ENCODE peak calls at places on chromosomes 7 and 10, in ten cellular contexts. U is tibial artery, N is IMR-90, A is sigmoid colon, E is mammary epithelial cell, J is fibroblast of lung, Q is A549, H is prostate gland, L is BE2C, M is suprapubic skin. T is an unnamed sample. For H3K9me3, the result is how much of the 10 kb centered on the place peaks cover.

GRCh38 chr7:80681272-80681885 is 42.9 kb downstream of the CD36 start:
- DNase-seq in U (no peak), N (peak), A (no peak), E (peak), J (peak), Q (peak), H (no peak), L (peak), M (no peak), T (no peak)

GRCh38 chr10:96416643-96417042 is 57.8 kb upstream of the OPALIN start:
- DNase-seq in U (no peak), N (no peak), A (peak), E (peak), J (peak), Q (no peak), H (peak), L (no peak), M (no peak), T (no peak)

GRCh38 chr10:113073549-113074189 is 123.6 kb downstream of the TCF7L2 start:
- DNase-seq in U (peak), N (peak), A (peak), E (no peak), J (peak), Q (peak), H (no peak), L (peak), M (peak), T (peak)

GRCh38 chr10:97134202-97134601 is 51.6 kb downstream of the SLIT1 start:
- DNase-seq in U (no peak), N (no peak), A (no peak), E (no peak), J (no peak), Q (no peak), H (no peak), L (no peak), M (no peak), T (no peak)

GRCh38 chr10:60433684-60434083 is 44.0 kb upstream of the ANK3 start:
- DNase-seq in U (no peak), N (peak), A (no peak), E (no peak), J (peak), Q (no peak), H (no peak), L (no peak), M (no peak), T (no peak)

GRCh38 chr10:3452683-3453388 is 280.3 kb upstream of the PITRM1 start:
- DNase-seq in U (no peak), N (peak), A (no peak), E (peak), J (peak), Q (no peak), H (no peak), L (no peak), M (no peak), T (no peak)

GRCh38 chr10:106078796-106079576 is 1085.5 kb downstream of the SORCS1 start:
- DNase-seq in U (no peak), N (no peak), A (no peak), E (peak), J (peak), Q (no peak), H (no peak), L (no peak), M (no peak), T (no peak)

GRCh38 chr10:100968037-100968736 is 1.1 kb upstream of the SEMA4G start:
- DNase-seq in U (no peak), N (no peak), A (no peak), E (no peak), J (no peak), Q (no peak), H (no peak), L (no peak), M (no peak), T (no peak)

GRCh38 chr7:130421685-130422084 is 19.1 kb downstream of the CEP41 start:
- DNase-seq in U (no peak), N (peak), A (no peak), E (peak), J (peak), Q (no peak), H (no peak), L (peak), M (no peak), T (peak)

GRCh38 chr10:3876563-3876962 is 91.6 kb upstream of the KLF6 start:
- DNase-seq in U (no peak), N (no peak), A (no peak), E (no peak), J (peak), Q (no peak), H (no peak), L (no peak), M (no peak), T (no peak)

GRCh38 chr7:107854989-107855388 is 36.0 kb upstream of the DLD start:
- DNase-seq in U (no peak), N (peak), A (no peak), E (peak), J (peak), Q (no peak), H (no peak), L (no peak), M (no peak), T (peak)

GRCh38 chr7:47611045-47611511 is 29.2 kb upstream of the TNS3 start:
- DNase-seq in U (no peak), N (no peak), A (no peak), E (no peak), J (no peak), Q (no peak), H (no peak), L (no peak), M (no peak), T (peak)

GRCh38 chr10:104120903-104121484 is 977 bp upstream of the SFR1 start:
- DNase-seq in U (peak), N (peak), A (peak), E (peak), J (peak), Q (peak), H (peak), L (peak), M (peak), T (peak)

GRCh38 chr10:110993024-110993693 is 73.8 kb downstream of the SHOC2 start:
- DNase-seq in U (no peak), N (peak), A (no peak), E (peak), J (peak), Q (no peak), H (no peak), L (no peak), M (no peak), T (no peak)

GRCh38 chr10:97116534-97117162 is 69.1 kb downstream of the SLIT1 start:
- DNase-seq in U (no peak), N (no peak), A (no peak), E (no peak), J (no peak), Q (no peak), H (no peak), L (no peak), M (no peak), T (no peak)

GRCh38 chr10:94500063-94500462 is 45.5 kb upstream of the HELLS start:
- DNase-seq in U (no peak), N (no peak), A (no peak), E (no peak), J (no peak), Q (no peak), H (no peak), L (peak), M (no peak), T (no peak)

GRCh38 chr7:24898691-24899090 is 81.3 kb downstream of the OSBPL3 start:
- DNase-seq in U (no peak), N (peak), A (no peak), E (peak), J (peak), Q (no peak), H (no peak), L (no peak), M (no peak), T (no peak)

GRCh38 chr7:115789901-115790300 is 240.7 kb downstream of the TFEC start:
- DNase-seq in U (no peak), N (no peak), A (peak), E (no peak), J (no peak), Q (no peak), H (no peak), L (no peak), M (peak), T (no peak)

GRCh38 chr10:80202934-80203834 is 2.2 kb downstream of the ANXA11 start:
- DNase-seq in U (peak), N (peak), A (peak), E (peak), J (peak), Q (no peak), H (peak), L (no peak), M (no peak), T (peak)

GRCh38 chr7:45574521-45575500 is 643 bp downstream of the ADCY1 start:
- DNase-seq in U (peak), N (peak), A (peak), E (peak), J (peak), Q (peak), H (no peak), L (peak), M (peak), T (peak)

GRCh38 chr10:131312261-131312801 is 810 bp upstream of the TCERG1L start:
- DNase-seq in U (no peak), N (no peak), A (no peak), E (no peak), J (no peak), Q (no peak), H (no peak), L (no peak), M (no peak), T (peak)

GRCh38 chr7:82578430-82578829 is 134.9 kb upstream of the CACNA2D1 start:
- DNase-seq in U (no peak), N (peak), A (no peak), E (peak), J (peak), Q (no peak), H (no peak), L (no peak), M (no peak), T (no peak)

GRCh38 chr10:89845541-89846275 is 144.3 kb downstream of the KIF20B start:
- DNase-seq in U (no peak), N (peak), A (no peak), E (peak), J (peak), Q (no peak), H (no peak), L (no peak), M (no peak), T (no peak)

GRCh38 chr10:1738950-1739349 is 1.6 kb upstream of the ADARB2 start:
- DNase-seq in U (no peak), N (no peak), A (no peak), E (no peak), J (no peak), Q (no peak), H (no peak), L (no peak), M (no peak), T (no peak)

GRCh38 chr10:61376908-61377368 is 76.2 kb downstream of the TMEM26 start:
- DNase-seq in U (no peak), N (no peak), A (no peak), E (no peak), J (no peak), Q (no peak), H (no peak), L (no peak), M (no peak), T (no peak)

GRCh38 chr7:140416560-140416959 is 12.7 kb downstream of the RAB19 start:
- DNase-seq in U (no peak), N (no peak), A (no peak), E (no peak), J (no peak), Q (no peak), H (no peak), L (no peak), M (no peak), T (no peak)

GRCh38 chr10:31467791-31468535 is 148.9 kb downstream of the ZEB1 start:
- DNase-seq in U (no peak), N (no peak), A (no peak), E (peak), J (peak), Q (no peak), H (peak), L (peak), M (no peak), T (peak)

GRCh38 chr7:157714166-157715070 is 377.6 kb downstream of the DNAJB6 start:
- DNase-seq in U (peak), N (no peak), A (peak), E (no peak), J (no peak), Q (no peak), H (no peak), L (no peak), M (peak), T (no peak)

GRCh38 chr10:80281784-80282505 is 7.5 kb downstream of the MAT1A start:
- DNase-seq in U (no peak), N (no peak), A (no peak), E (no peak), J (no peak), Q (no peak), H (no peak), L (no peak), M (no peak), T (peak)

GRCh38 chr10:87059401-87059800 is 35.2 kb downstream of the GLUD1 start:
- DNase-seq in U (no peak), N (no peak), A (no peak), E (no peak), J (no peak), Q (no peak), H (no peak), L (no peak), M (no peak), T (no peak)

GRCh38 chr7:128120976-128121490 is 89.8 kb upstream of the LRRC4 start:
- DNase-seq in U (peak), N (no peak), A (peak), E (no peak), J (no peak), Q (no peak), H (no peak), L (no peak), M (no peak), T (no peak)

GRCh38 chr10:101817542-101818118 is 614 bp downstream of the OGA start:
- DNase-seq in U (peak), N (peak), A (peak), E (peak), J (peak), Q (peak), H (peak), L (peak), M (peak), T (peak)

GRCh38 chr7:129801882-129802281 is 150.9 kb downstream of the UBE2H start:
- DNase-seq in U (no peak), N (no peak), A (no peak), E (no peak), J (no peak), Q (no peak), H (no peak), L (no peak), M (no peak), T (no peak)

GRCh38 chr10:2986341-2986933 is 80.9 kb upstream of the PFKP start:
- DNase-seq in U (no peak), N (no peak), A (no peak), E (no peak), J (no peak), Q (no peak), H (peak), L (no peak), M (no peak), T (no peak)

GRCh38 chr7:7408001-7408770 is 127.5 kb downstream of the COL28A1 start:
- DNase-seq in U (no peak), N (no peak), A (no peak), E (peak), J (no peak), Q (no peak), H (peak), L (no peak), M (no peak), T (no peak)

GRCh38 chr10:33521062-33521461 is 186.6 kb upstream of the NRP1 start:
- DNase-seq in U (no peak), N (no peak), A (no peak), E (no peak), J (peak), Q (no peak), H (peak), L (no peak), M (no peak), T (no peak)

GRCh38 chr10:33520223-33520622 is 185.8 kb upstream of the NRP1 start:
- DNase-seq in U (no peak), N (no peak), A (no peak), E (no peak), J (peak), Q (no peak), H (no peak), L (no peak), M (no peak), T (no peak)

GRCh38 chr10:33521904-33522303 is 187.4 kb upstream of the NRP1 start:
- DNase-seq in U (no peak), N (no peak), A (no peak), E (no peak), J (no peak), Q (no peak), H (no peak), L (no peak), M (no peak), T (no peak)

GRCh38 chr10:33524966-33525365 is 190.5 kb upstream of the NRP1 start:
- DNase-seq in U (no peak), N (peak), A (no peak), E (peak), J (peak), Q (no peak), H (no peak), L (no peak), M (no peak), T (no peak)

GRCh38 chr10:33523236-33523792 is 188.8 kb upstream of the NRP1 start:
- DNase-seq in U (no peak), N (no peak), A (no peak), E (no peak), J (no peak), Q (no peak), H (no peak), L (no peak), M (no peak), T (no peak)
- H3K9me3 ChIP-seq in U (under half), N (under half), A (under half), E (under half), J (under half), Q (under half), H (under half), L (under half), M (under half), T (under half)

GRCh38 chr10:130136214-130137076 is at the start of gene GLRX3:
- DNase-seq in U (peak), N (peak), A (peak), E (peak), J (peak), Q (peak), H (peak), L (peak), M (peak), T (peak)

GRCh38 chr10:130137077-130137448 is 872 bp downstream of the GLRX3 start:
- DNase-seq in U (no peak), N (peak), A (no peak), E (peak), J (peak), Q (peak), H (no peak), L (no peak), M (no peak), T (no peak)

GRCh38 chr10:130138479-130138866 is 2.3 kb downstream of the GLRX3 start:
- DNase-seq in U (no peak), N (peak), A (no peak), E (peak), J (peak), Q (peak), H (peak), L (no peak), M (no peak), T (peak)

GRCh38 chr10:130135676-130136213 is 446 bp upstream of the GLRX3 start:
- DNase-seq in U (no peak), N (no peak), A (no peak), E (no peak), J (no peak), Q (peak), H (no peak), L (no peak), M (no peak), T (no peak)

DNA sequence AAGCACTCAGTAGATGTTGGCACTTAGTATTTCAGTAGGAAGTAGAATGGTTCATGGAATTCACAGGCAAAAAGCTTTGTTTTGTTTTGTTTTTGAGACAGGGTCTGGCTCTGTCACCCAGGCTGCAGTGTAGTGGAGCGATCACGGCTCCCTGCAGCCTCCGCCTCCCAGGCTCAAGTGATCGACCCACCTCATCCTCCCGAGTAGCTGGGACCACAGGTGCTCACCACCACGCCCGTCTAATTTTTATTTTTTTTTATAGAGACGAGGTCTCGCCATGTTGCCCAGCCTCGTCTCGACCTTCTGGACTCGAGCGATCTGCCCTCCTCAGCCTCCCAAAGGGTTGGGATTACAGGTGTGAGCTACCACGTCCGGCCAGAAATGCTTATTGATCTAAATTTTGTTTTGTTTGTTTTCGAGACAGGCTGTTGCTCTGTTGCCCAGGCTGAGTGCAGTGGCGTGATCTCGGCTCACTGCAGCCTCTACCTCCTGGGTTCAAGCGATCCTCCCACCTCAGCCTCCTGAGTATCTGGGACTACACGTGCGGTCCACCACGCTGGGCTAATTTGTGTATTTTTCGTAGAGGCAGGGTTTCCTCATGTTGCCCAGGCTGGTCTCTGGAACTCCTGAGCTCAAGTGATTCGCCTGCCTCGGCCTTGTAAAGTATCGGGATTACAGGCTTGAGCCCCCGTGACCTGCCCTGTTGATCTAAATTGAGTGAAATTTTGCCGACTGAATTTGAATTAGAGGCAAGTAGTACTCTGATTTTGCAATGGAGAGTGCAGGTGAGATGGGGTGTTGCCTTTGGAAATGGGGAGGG is 1.7 kb downstream of the GLRX3 start:
- DNase-seq in U (no peak), N (no peak), A (no peak), E (no peak), J (no peak), Q (no peak), H (no peak), L (no peak), M (no peak), T (no peak)
- TF ChIP-seq CTCF in U (no peak), N (no peak), A (no peak), E (no peak), J (no peak), Q (no peak), H (no peak), L (no peak), M (no peak), T (no peak)

GRCh38 chr7:1693991-1694524 is 24.0 kb downstream of the ELFN1 start:
- DNase-seq in U (peak), N (peak), A (peak), E (no peak), J (peak), Q (no peak), H (no peak), L (peak), M (peak), T (no peak)
- H3K9me3 ChIP-seq in U (under half), N (under half), A (under half), E (under half), J (under half), Q (under half), H (under half), L (under half), M (under half), T (under half)

DNA sequence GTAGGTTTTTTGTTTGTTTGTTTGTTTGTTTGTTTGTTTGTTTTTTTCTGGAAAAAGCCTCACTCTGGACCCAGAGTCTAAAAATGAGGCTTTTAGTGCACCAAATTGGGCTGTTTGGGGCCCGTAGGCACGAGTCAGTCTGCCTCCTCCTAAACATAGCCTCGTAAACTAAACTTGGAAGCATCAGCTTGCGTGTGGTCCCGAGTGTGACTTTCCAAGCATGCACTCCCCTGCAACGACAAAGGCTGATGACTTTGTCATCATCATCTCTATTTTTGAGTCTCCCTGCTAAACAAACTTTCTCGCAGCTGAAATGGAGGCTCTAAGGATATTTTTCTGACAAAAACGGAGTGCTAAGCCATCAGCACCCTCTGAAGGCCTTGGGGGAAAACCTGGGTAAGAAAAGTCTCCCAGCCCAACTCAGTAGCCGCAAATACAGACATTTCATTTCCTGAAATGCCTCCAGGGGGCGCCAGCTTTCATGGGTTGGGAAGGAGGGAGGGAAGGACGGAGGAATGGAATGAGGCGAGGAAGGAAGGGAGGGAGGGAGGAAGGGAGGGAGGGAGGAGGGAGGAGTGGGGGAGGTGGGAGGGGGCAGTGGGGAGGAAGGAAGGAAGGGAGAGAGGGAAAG is 245.9 kb downstream of the KCNMA1 start:
- DNase-seq in U (peak), N (peak), A (peak), E (peak), J (peak), Q (peak), H (peak), L (peak), M (peak), T (peak)
- TF ChIP-seq CTCF in U (peak), N (peak), A (peak), E (peak), J (peak), Q (peak), H (peak), L (peak), M (peak), T (peak)

DNA sequence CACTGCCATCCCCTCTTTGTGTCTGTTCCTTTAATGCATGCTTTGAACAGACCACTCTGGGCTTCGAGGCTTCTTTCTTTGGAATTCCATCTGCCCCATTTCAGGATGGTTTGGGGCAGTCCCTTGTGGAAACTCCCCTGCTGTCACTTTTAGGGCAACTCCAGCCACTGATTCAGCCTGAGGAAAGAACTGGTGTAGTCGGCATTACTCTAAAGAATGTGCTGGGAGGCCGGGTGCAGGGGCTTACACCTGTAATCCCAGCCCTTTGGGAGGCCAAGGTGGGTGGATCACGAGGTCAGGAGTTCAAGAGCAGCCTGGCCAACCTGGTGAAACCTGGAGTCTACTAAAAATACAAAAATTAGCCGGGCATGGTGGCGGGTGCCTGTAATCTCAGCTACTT is 358.1 kb upstream of the NUPR2 start:
- DNase-seq in U (no peak), N (no peak), A (no peak), E (no peak), J (no peak), Q (no peak), H (no peak), L (no peak), M (no peak), T (no peak)
- H3K9me3 ChIP-seq in U (half or more), N (half or more), A (under half), E (half or more), J (under half), Q (under half), H (under half), L (under half), M (half or more), T (under half)

T was measured in thyroid gland.